ENCODE peak calls at places on chromosomes 2 and 18, in nine cellular contexts. P is brain microvascular endothelial cell; X is AG10803; U is mammary epithelial cell; V is fibroblast of mammary gland; G is stomach; J is cardiac muscle cell; W is GM13977; Q is CD4-positive, alpha-beta T cell. I is an unnamed sample.
A peak's percentile ranks its signal among the peaks of the same experiment; 100 is the strongest.

GRCh38 chr2:54318810-54319209 is 62.8 kb upstream of the TSPYL6 start:
- DNase-seq in U (no peak), V (no peak), P (no peak), Q (no peak), J (no peak), W (no peak), G (no peak), X (no peak), I (no peak)

GRCh38 chr18:11051462-11051861 is 97.9 kb downstream of the PIEZO2 start:
- DNase-seq in P (no peak), U (no peak), V (no peak), W (no peak), Q (no peak), G (no peak), J (no peak), X (no peak), I (no peak)

GRCh38 chr18:58254873-58255511 is 211.0 kb downstream of the NEDD4L start:
- DNase-seq in J (no peak), V (no peak), Q (no peak), P (peak; percentile 18), G (no peak), X (no peak), U (no peak), W (no peak), I (no peak)

GRCh38 chr18:8365006-8365405 is 244.2 kb upstream of the RAB12 start:
- DNase-seq in G (no peak), J (no peak), U (no peak), P (no peak), W (no peak), X (no peak), V (no peak), Q (no peak), I (no peak)

GRCh38 chr2:170166735-170167134 is 11.2 kb upstream of the MYO3B start:
- DNase-seq in W (no peak), P (no peak), X (no peak), J (no peak), G (no peak), U (no peak), Q (no peak), V (no peak), I (no peak)

GRCh38 chr2:1498176-1498575 is 84.9 kb downstream of the TPO start:
- DNase-seq in V (no peak), W (no peak), P (no peak), Q (no peak), U (no peak), J (no peak), X (no peak), G (no peak), I (peak; percentile 46)

GRCh38 chr2:11121823-11122155 is 33.5 kb upstream of the SLC66A3 start:
- DNase-seq in V (no peak), G (no peak), Q (no peak), P (no peak), J (no peak), U (no peak), X (no peak), W (no peak), I (no peak)

GRCh38 chr18:76691800-76692199 is 130.6 kb upstream of the ZNF236 start:
- DNase-seq in Q (no peak), W (no peak), X (no peak), G (no peak), J (peak; percentile 19), V (peak; percentile 52), U (no peak), P (no peak), I (no peak)

GRCh38 chr2:174552891-174553290 is 44.7 kb downstream of the WIPF1 start:
- DNase-seq in U (no peak), V (no peak), W (no peak), X (no peak), P (no peak), G (no peak), Q (no peak), J (no peak), I (no peak)

GRCh38 chr2:84830095-84830494 is 50.8 kb downstream of the TRABD2A start:
- DNase-seq in U (no peak), G (peak; percentile 28), W (no peak), X (peak; percentile 24), J (peak; percentile 18), Q (no peak), V (no peak), P (no peak), I (no peak)

GRCh38 chr2:25373269-25373981 is 31.7 kb upstream of the DNMT3A start:
- DNase-seq in W (no peak), P (no peak), V (no peak), X (no peak), J (no peak), G (peak; percentile 93), Q (no peak), U (peak; percentile 13), I (no peak)

GRCh38 chr2:66439291-66440010 is 4.5 kb downstream of the MEIS1 start:
- DNase-seq in G (no peak), J (peak; percentile 53), V (peak; percentile 39), U (no peak), Q (no peak), W (no peak), X (no peak), P (no peak), I (no peak)

GRCh38 chr2:23356711-23357110 is 28.3 kb upstream of the KLHL29 start:
- DNase-seq in U (no peak), W (no peak), G (no peak), P (no peak), X (no peak), Q (no peak), V (no peak), J (no peak), I (no peak)

GRCh38 chr18:48950536-48951447 is at the start of gene SMAD7:
- DNase-seq in X (no peak), V (no peak), W (peak; percentile 74), Q (no peak), P (no peak), U (no peak), G (peak; percentile 40), J (no peak), I (no peak)

GRCh38 chr2:26175191-26175715 is 2.4 kb downstream of the GAREM2 start:
- DNase-seq in Q (no peak), P (no peak), U (no peak), V (no peak), W (peak; percentile 30), J (no peak), X (no peak), G (no peak), I (no peak)

GRCh38 chr2:66665124-66665984 is 230.4 kb downstream of the MEIS1 start:
- DNase-seq in W (no peak), X (peak; percentile 25), V (peak; percentile 43), P (no peak), U (peak; percentile 5), Q (no peak), G (no peak), J (peak; percentile 8), I (no peak)

GRCh38 chr2:120235681-120236080 is 12.5 kb upstream of the TMEM185B start:
- DNase-seq in W (no peak), P (no peak), Q (no peak), X (no peak), U (no peak), G (peak; percentile 10), V (no peak), J (no peak), I (no peak)

GRCh38 chr18:77061946-77062517 is 70.6 kb downstream of the MBP start:
- DNase-seq in J (no peak), P (peak; percentile 91), X (no peak), U (no peak), G (no peak), V (no peak), W (peak; percentile 49), Q (no peak), I (no peak)

GRCh38 chr2:121527009-121527682 is 3.5 kb upstream of the RNU4ATAC start:
- DNase-seq in X (no peak), G (no peak), J (peak; percentile 60), U (peak; percentile 97), V (peak; percentile 17), Q (no peak), W (no peak), P (no peak), I (no peak)

GRCh38 chr18:23881778-23882177 is 132.8 kb upstream of the TTC39C start:
- DNase-seq in U (peak; percentile 72), X (no peak), W (no peak), V (no peak), Q (no peak), J (no peak), G (peak; percentile 72), P (no peak), I (no peak)

GRCh38 chr2:172964511-172964910 is 111.1 kb upstream of the MAP3K20 start:
- DNase-seq in J (no peak), P (no peak), Q (no peak), U (no peak), V (peak; percentile 44), X (no peak), W (no peak), G (no peak), I (no peak)

GRCh38 chr2:233096006-233096405 is 35.9 kb downstream of the INPP5D start:
- DNase-seq in J (no peak), U (no peak), Q (no peak), X (no peak), W (no peak), G (no peak), V (no peak), P (no peak), I (no peak)

GRCh38 chr18:37393945-37394609 is 171.5 kb downstream of the CELF4 start:
- DNase-seq in G (peak; percentile 42), Q (no peak), J (peak; percentile 93), U (no peak), V (peak; percentile 46), X (peak; percentile 94), P (peak; percentile 16), W (peak; percentile 76), I (peak; percentile 92)
- TF ChIP-seq CTCF in G (no peak), Q (no peak), J (no peak), U (no peak), V (no peak), X (no peak), P (no peak), W (no peak), I (peak; percentile 15)

GRCh38 chr18:60069145-60069544 is 169.3 kb downstream of the PMAIP1 start:
- DNase-seq in J (no peak), G (no peak), Q (no peak), W (no peak), U (no peak), V (peak; percentile 7), X (no peak), P (no peak), I (no peak)
- TF ChIP-seq CTCF in J (peak; percentile 8), G (no peak), Q (no peak), W (no peak), U (no peak), V (peak; percentile 17), X (peak; percentile 29), P (peak; percentile 60), I (no peak)

GRCh38 chr2:2716771-2717170 is 385.7 kb upstream of the MYT1L start:
- DNase-seq in V (no peak), U (no peak), P (no peak), J (no peak), G (no peak), W (no peak), Q (no peak), X (no peak), I (no peak)
- TF ChIP-seq CTCF in V (no peak), U (no peak), P (no peak), J (no peak), G (no peak), W (no peak), Q (no peak), X (no peak), I (no peak)

GRCh38 chr2:101205521-101205998 is 47.1 kb upstream of the CNOT11 start:
- DNase-seq in V (peak; percentile 89), U (peak; percentile 82), X (peak; percentile 90), G (peak; percentile 61), W (peak; percentile 56), P (peak; percentile 80), J (peak; percentile 87), Q (peak; percentile 15), I (peak; percentile 86)
- TF ChIP-seq CTCF in V (peak; percentile 67), U (peak; percentile 60), X (peak; percentile 73), G (peak; percentile 7), W (peak; percentile 55), P (peak; percentile 77), J (peak; percentile 57), Q (peak; percentile 69), I (peak; percentile 77)

I was measured in osteocyte.